ENCODE peak calls at places on chromosomes 3 and 15, in seven cellular contexts. J is HCT116, T is breast epithelium, X is HepG2, I is SK-N-SH, Z is stomach, K is transverse colon. A is an unnamed sample.

GRCh38 chr15:25061808-25062550 is 107.2 kb downstream of the SNRPN start:
- DNase-seq in J (no peak), T (no peak), X (no peak), I (no peak), Z (no peak), K (no peak), A (no peak)

GRCh38 chr15:96331942-96332853 is 1.7 kb downstream of the NR2F2 start:
- DNase-seq in J (no peak), T (peak; percentile 24), X (no peak), I (no peak), Z (no peak), K (peak; percentile 41), A (no peak)

GRCh38 chr3:63795438-63795837 is 23.7 kb upstream of the C3orf49 start:
- DNase-seq in J (no peak), T (no peak), X (no peak), I (no peak), Z (no peak), K (no peak), A (no peak)

GRCh38 chr3:66588340-66588847 is 87.6 kb upstream of the LRIG1 start:
- DNase-seq in J (no peak), T (no peak), X (peak; percentile 3), I (no peak), Z (no peak), K (no peak), A (no peak)

GRCh38 chr15:38085931-38086562 is 151.6 kb downstream of the TMCO5A start:
- DNase-seq in J (no peak), T (no peak), X (no peak), I (no peak), Z (no peak), K (no peak), A (no peak)

GRCh38 chr3:37729119-37729518 is 132.6 kb upstream of the CTDSPL start:
- DNase-seq in J (no peak), T (no peak), X (no peak), I (no peak), Z (no peak), K (no peak), A (no peak)

GRCh38 chr3:178174201-178174880 is 361.9 kb upstream of the KCNMB2 start:
- DNase-seq in J (no peak), T (no peak), X (no peak), I (no peak), Z (no peak), K (no peak), A (no peak)

GRCh38 chr15:35168464-35168863 is 83.4 kb upstream of the NANOGP8 start:
- DNase-seq in J (no peak), T (no peak), X (no peak), I (no peak), Z (no peak), K (no peak), A (no peak)

GRCh38 chr3:101070260-101071121 is 77.3 kb upstream of the ABI3BP start:
- DNase-seq in J (peak; percentile 57), T (no peak), X (peak; percentile 31), I (peak; percentile 17), Z (peak; percentile 83), K (peak; percentile 84), A (no peak)

GRCh38 chr3:120568624-120569023 is 27.5 kb upstream of the NDUFB4 start:
- DNase-seq in J (no peak), T (no peak), X (no peak), I (no peak), Z (no peak), K (no peak), A (peak; percentile 55)

GRCh38 chr3:112568642-112569041 is 6.8 kb downstream of the SLC35A5 start:
- DNase-seq in J (no peak), T (no peak), X (no peak), I (no peak), Z (no peak), K (no peak), A (no peak)

GRCh38 chr3:112776000-112776399 is 70.7 kb downstream of the CD200R1L start:
- DNase-seq in J (no peak), T (no peak), X (no peak), I (no peak), Z (no peak), K (no peak), A (no peak)

GRCh38 chr15:78671626-78672211 is 30.7 kb upstream of the CHRNB4 start:
- DNase-seq in J (no peak), T (no peak), X (no peak), I (peak; percentile 88), Z (no peak), K (no peak), A (no peak)

GRCh38 chr15:57541805-57542504 is 49.7 kb upstream of the MYZAP start:
- DNase-seq in J (peak; percentile 45), T (peak; percentile 46), X (peak; percentile 44), I (peak; percentile 68), Z (peak; percentile 72), K (peak; percentile 80), A (no peak)

GRCh38 chr3:14507757-14508504 is 32.2 kb downstream of the GRIP2 start:
- DNase-seq in J (no peak), T (no peak), X (no peak), I (no peak), Z (no peak), K (no peak), A (no peak)

GRCh38 chr3:15391007-15391406 is 36.3 kb downstream of the METTL6 start:
- DNase-seq in J (no peak), T (no peak), X (no peak), I (no peak), Z (no peak), K (no peak), A (no peak)

GRCh38 chr15:82709081-82709420 is 624 bp downstream of the AP3B2 start:
- DNase-seq in J (no peak), T (no peak), X (no peak), I (no peak), Z (no peak), K (no peak), A (no peak)

GRCh38 chr3:114685053-114685630 is 391.3 kb downstream of the TIGIT start:
- DNase-seq in J (no peak), T (no peak), X (no peak), I (no peak), Z (peak; percentile 29), K (no peak), A (no peak)

GRCh38 chr3:31013843-31014242 is 119.4 kb upstream of the GADL1 start:
- DNase-seq in J (no peak), T (no peak), X (no peak), I (no peak), Z (no peak), K (no peak), A (no peak)

GRCh38 chr15:24919446-24919845 is 35.3 kb upstream of the SNRPN start:
- DNase-seq in J (no peak), T (no peak), X (no peak), I (no peak), Z (no peak), K (no peak), A (no peak)

GRCh38 chr3:10142707-10143560 is 1.4 kb downstream of the VHL start:
- DNase-seq in J (no peak), T (no peak), X (no peak), I (peak; percentile 24), Z (peak; percentile 28), K (no peak), A (no peak)

GRCh38 chr3:106176734-106177133 is 307.9 kb upstream of the CBLB start:
- DNase-seq in J (no peak), T (no peak), X (no peak), I (no peak), Z (no peak), K (no peak), A (no peak)

GRCh38 chr3:173920386-173920785 is 522.8 kb downstream of the NLGN1 start:
- DNase-seq in J (no peak), T (no peak), X (no peak), I (no peak), Z (no peak), K (no peak), A (no peak)

GRCh38 chr15:78642341-78642740 is 1.3 kb upstream of the CHRNB4 start:
- DNase-seq in J (no peak), T (no peak), X (no peak), I (peak; percentile 63), Z (no peak), K (no peak), A (no peak)

GRCh38 chr3:102909904-102910303 is 475.1 kb downstream of the ZPLD1 start:
- DNase-seq in J (no peak), T (no peak), X (no peak), I (no peak), Z (no peak), K (no peak), A (no peak)
- TF ChIP-seq CTCF in J (no peak), T (no peak), X (no peak), I (no peak), Z (no peak), K (no peak), A (no peak)

GRCh38 chr3:108021533-108021932 is 69.3 kb downstream of the CD47 start:
- DNase-seq in J (no peak), T (no peak), X (no peak), I (no peak), Z (no peak), K (no peak), A (no peak)
- TF ChIP-seq POLR2AphosphoS5 in J (no peak), T (no peak), X (no peak), I (no peak), Z (no peak), K (no peak), A (no peak)

GRCh38 chr15:70507772-70508351 is 255.5 kb downstream of the UACA start:
- DNase-seq in J (no peak), T (no peak), X (peak; percentile 70), I (no peak), Z (peak; percentile 44), K (no peak), A (no peak)

GRCh38 chr15:70510433-70510832 is 252.9 kb downstream of the UACA start:
- DNase-seq in J (no peak), T (no peak), X (no peak), I (no peak), Z (no peak), K (no peak), A (no peak)

GRCh38 chr15:70509282-70510272 is 253.8 kb downstream of the UACA start:
- DNase-seq in J (no peak), T (no peak), X (no peak), I (no peak), Z (no peak), K (no peak), A (no peak)

GRCh38 chr15:70505971-70506887 is 257.1 kb downstream of the UACA start:
- DNase-seq in J (no peak), T (no peak), X (no peak), I (no peak), Z (no peak), K (no peak), A (no peak)

GRCh38 chr15:70508561-70509281 is 254.6 kb downstream of the UACA start:
- DNase-seq in J (no peak), T (no peak), X (peak; percentile 7), I (no peak), Z (no peak), K (no peak), A (no peak)
- H3K4me1 ChIP-seq in J (peaks cover 61% of the 10 kb centered on the region), T (peaks cover 15% of the 10 kb centered on the region), X (peaks cover 21% of the 10 kb centered on the region), I (peaks cover 33% of the 10 kb centered on the region), Z (peaks cover 28% of the 10 kb centered on the region), K (peaks cover 11% of the 10 kb centered on the region), A (peaks cover 27% of the 10 kb centered on the region)

DNA sequence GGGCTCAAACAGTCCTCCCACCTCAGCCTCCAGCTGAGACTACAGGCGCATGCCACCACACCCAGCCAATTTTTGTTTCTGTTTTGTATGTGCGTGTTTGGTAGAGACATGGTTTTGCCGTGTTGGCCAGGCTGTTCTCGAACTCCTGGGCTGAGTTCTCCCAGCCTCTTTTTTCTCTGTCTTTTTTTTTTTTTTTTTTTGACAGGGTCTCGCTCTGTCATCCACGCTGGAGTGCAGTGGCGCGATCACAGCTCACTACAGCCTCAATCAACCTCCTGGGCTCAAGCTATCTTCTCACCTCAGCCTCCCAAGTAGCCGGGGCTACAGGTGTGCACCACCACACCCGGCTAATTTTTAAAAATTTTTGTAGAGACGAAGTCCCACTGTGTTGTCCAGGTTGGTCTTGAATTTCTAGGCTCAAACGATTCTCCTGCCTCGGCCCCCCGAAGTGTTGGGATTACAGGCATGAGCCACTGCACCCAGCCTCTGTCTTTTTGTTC is 867 bp upstream of the DCAF1 start:
- DNase-seq in J (no peak), T (peak; percentile 25), X (no peak), I (no peak), Z (no peak), K (peak; percentile 22), A (no peak)
- TF ChIP-seq CTCF in J (no peak), T (no peak), X (no peak), I (no peak), Z (no peak), K (no peak), A (no peak)

A was measured in esophagus muscularis mucosa.